ENCODE peak calls at places on chromosomes 13 and 19, in seven cellular contexts. W, D, X, O, V, C and M are unnamed samples.

GRCh38 chr13:30713133-30713532 is 22.2 kb upstream of the ALOX5AP start:
- DNase-seq in W (no peak), D (no peak), X (no peak), O (no peak), V (no peak), C (no peak), M (no peak)

GRCh38 chr19:49997709-49998108 is 27.5 kb downstream of the VRK3 start:
- DNase-seq in W (no peak), D (peak), X (no peak), O (peak), V (peak), C (peak), M (no peak)

GRCh38 chr19:34241513-34242337 is 12.6 kb upstream of the GARRE1 start:
- DNase-seq in W (no peak), D (no peak), X (peak), O (no peak), V (peak), C (peak), M (no peak)

GRCh38 chr19:5430237-5430636 is 25.0 kb upstream of the ZNRF4 start:
- DNase-seq in W (no peak), D (no peak), X (no peak), O (no peak), V (no peak), C (peak), M (no peak)

GRCh38 chr13:36418022-36418805 is 14.1 kb upstream of the CCNA1 start:
- DNase-seq in W (peak), D (peak), X (no peak), O (no peak), V (no peak), C (no peak), M (no peak)

GRCh38 chr19:39166571-39167391 is 30.0 kb upstream of the NCCRP1 start:
- DNase-seq in W (no peak), D (no peak), X (peak), O (no peak), V (peak), C (no peak), M (no peak)

GRCh38 chr13:46632171-46632570 is 79.2 kb downstream of the LRCH1 start:
- DNase-seq in W (no peak), D (no peak), X (no peak), O (no peak), V (no peak), C (no peak), M (no peak)

GRCh38 chr13:42525035-42525504 is 48.9 kb upstream of the TNFSF11 start:
- DNase-seq in W (no peak), D (no peak), X (no peak), O (no peak), V (no peak), C (no peak), M (no peak)

GRCh38 chr13:55893541-55893940 is 1247.2 kb upstream of the PRR20A start:
- DNase-seq in W (no peak), D (no peak), X (no peak), O (no peak), V (no peak), C (no peak), M (no peak)

GRCh38 chr19:8109455-8109854 is 39.9 kb downstream of the FBN3 start:
- DNase-seq in W (no peak), D (no peak), X (no peak), O (no peak), V (no peak), C (no peak), M (no peak)

GRCh38 chr19:31600731-31601295 is 251.6 kb upstream of the TSHZ3 start:
- DNase-seq in W (no peak), D (no peak), X (no peak), O (no peak), V (no peak), C (no peak), M (no peak)

GRCh38 chr19:57351867-57352266 is 796 bp downstream of the ZNF304 start:
- DNase-seq in W (no peak), D (no peak), X (no peak), O (no peak), V (no peak), C (no peak), M (no peak)

GRCh38 chr19:50435627-50436026 is 2.9 kb downstream of the MYBPC2 start:
- DNase-seq in W (no peak), D (no peak), X (no peak), O (no peak), V (no peak), C (no peak), M (no peak)

GRCh38 chr13:98142427-98143156 is at the start of gene FARP1:
- DNase-seq in W (no peak), D (no peak), X (peak), O (peak), V (peak), C (peak), M (no peak)
- TF ChIP-seq POLR2AphosphoS5 in W (no peak), D (no peak), X (no peak), O (no peak), V (peak), C (no peak), M (peak)

DNA sequence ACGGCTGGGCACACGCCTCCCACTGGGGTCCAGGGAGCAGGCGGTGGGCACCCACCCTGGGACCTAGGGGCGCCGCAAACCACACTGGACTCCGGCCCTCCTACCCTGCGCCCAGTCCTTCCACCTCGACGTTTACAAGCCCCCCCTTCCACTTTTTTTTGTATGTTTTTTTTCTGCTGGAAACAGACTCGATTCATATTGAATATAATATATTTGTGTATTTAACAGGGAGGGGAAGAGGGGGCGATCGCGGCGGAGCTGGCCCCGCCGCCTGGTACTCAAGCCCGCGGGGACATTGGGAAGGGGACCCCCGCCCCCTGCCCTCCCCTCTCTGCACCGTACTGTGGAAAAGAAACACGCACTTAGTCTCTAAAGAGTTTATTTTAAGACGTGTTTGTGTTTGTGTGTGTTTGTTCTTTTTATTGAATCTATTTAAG is 1.6 kb downstream of the JUNB start:
- DNase-seq in W (no peak), D (no peak), X (no peak), O (no peak), V (no peak), C (no peak), M (peak)
- TF ChIP-seq POLR2AphosphoS5 in W (no peak), D (no peak), X (no peak), O (no peak), V (no peak), C (no peak), M (no peak)

GRCh38 chr19:51460164-51460992 is 2.1 kb upstream of the SIGLEC8 start:
- DNase-seq in W (no peak), D (no peak), X (peak), O (no peak), V (peak), C (no peak), M (no peak)
- TF ChIP-seq POLR2AphosphoS5 in W (peak), D (no peak), X (no peak), O (no peak), V (no peak), C (no peak), M (no peak)

GRCh38 chr13:33125821-33126570 is 109.8 kb downstream of the KL start:
- DNase-seq in W (no peak), D (no peak), X (no peak), O (no peak), V (peak), C (no peak), M (no peak)
- TF ChIP-seq POLR2AphosphoS5 in W (no peak), D (no peak), X (peak), O (no peak), V (no peak), C (no peak), M (peak)

DNA sequence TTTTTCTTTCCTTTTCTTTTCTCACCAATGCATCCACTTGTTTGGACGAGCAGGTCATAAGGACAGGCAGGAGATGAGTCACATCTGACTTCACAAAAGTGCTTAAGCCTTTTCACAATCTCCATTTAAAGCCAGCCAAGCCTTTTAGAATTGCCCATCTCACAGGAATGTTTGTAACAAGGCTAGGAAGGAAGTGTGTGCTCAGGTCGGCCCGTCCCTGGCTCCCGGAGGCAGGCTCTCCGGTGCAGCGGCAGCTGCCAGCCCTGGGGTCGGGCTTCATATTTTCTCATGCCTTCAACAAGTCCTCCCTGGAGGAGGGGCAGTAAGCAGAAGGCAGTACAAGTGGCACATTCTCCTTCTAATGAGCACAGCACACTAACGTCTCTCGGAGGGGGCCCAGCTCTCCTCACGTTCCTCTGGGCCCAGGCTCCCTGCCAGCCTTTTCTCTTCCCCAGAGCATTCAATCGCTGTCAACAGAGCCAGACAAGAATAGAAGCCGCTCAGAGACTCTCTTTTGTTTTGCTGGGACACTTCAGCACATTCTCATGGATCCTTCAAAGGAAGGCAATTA is 180.5 kb downstream of the COL4A1 start:
- DNase-seq in W (no peak), D (no peak), X (no peak), O (no peak), V (no peak), C (no peak), M (peak)
- TF ChIP-seq POLR2AphosphoS5 in W (no peak), D (no peak), X (peak), O (no peak), V (no peak), C (no peak), M (peak)

GRCh38 chr13:113862766-113863510 is 938 bp downstream of the GAS6 start:
- DNase-seq in W (no peak), D (no peak), X (peak), O (peak), V (no peak), C (peak), M (no peak)
- TF ChIP-seq POLR2AphosphoS5 in W (no peak), D (no peak), X (peak), O (no peak), V (no peak), C (no peak), M (no peak)

GRCh38 chr19:2294377-2295335 is 12.7 kb upstream of the PEAK3 start:
- DNase-seq in W (no peak), D (no peak), X (no peak), O (no peak), V (no peak), C (no peak), M (no peak)
- TF ChIP-seq POLR2AphosphoS5 in W (no peak), D (no peak), X (no peak), O (no peak), V (no peak), C (no peak), M (peak)

DNA sequence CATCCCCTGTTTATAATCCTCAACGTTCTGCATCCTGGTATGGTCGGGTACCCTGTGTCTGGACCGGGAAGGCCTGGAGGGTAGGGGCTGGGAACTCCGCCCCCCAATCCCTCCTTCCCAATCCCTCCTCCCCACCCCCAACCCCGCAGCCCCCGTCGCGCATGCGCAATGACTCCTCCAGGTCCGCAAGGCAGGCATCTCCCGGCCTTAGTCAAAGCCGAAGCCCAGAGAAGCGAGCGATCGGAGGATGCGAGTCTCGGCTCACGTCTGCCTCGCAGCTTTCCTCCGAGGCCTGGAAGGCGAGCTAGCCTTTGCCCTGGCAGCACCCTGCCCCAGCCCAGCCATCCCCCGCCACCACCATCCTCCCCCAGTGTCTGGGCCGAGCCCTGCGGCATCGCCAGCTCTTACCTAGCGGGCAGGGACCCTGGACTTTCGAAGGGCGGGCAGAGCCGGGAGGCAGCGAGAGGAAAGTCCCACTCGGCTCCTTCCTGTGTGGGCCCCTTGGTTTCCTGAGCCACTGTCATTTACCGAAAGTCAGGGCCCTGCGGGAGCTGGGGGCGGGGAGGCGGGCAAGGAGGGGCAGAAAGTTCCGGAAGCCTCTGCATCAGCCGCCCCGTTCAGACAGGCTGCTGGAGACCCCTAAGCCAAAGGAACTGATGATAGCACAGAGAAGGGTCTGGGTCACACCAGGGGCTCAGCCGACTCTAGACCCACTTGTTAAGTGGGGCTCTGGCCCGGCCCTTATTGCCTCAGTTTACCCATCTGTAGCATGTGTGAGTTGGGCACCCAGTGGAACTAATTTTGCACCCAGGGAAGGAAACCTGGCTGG is at the start of gene JAK3:
- DNase-seq in W (no peak), D (peak), X (peak), O (peak), V (peak), C (peak), M (no peak)
- TF ChIP-seq POLR2AphosphoS5 in W (no peak), D (peak), X (no peak), O (peak), V (peak), C (peak), M (peak)

GRCh38 chr19:3131168-3131567 is 4.7 kb upstream of the GNA15 start:
- DNase-seq in W (no peak), D (no peak), X (no peak), O (no peak), V (no peak), C (no peak), M (no peak)
- TF ChIP-seq POLR2AphosphoS5 in W (no peak), D (no peak), X (no peak), O (no peak), V (no peak), C (no peak), M (no peak)

DNA sequence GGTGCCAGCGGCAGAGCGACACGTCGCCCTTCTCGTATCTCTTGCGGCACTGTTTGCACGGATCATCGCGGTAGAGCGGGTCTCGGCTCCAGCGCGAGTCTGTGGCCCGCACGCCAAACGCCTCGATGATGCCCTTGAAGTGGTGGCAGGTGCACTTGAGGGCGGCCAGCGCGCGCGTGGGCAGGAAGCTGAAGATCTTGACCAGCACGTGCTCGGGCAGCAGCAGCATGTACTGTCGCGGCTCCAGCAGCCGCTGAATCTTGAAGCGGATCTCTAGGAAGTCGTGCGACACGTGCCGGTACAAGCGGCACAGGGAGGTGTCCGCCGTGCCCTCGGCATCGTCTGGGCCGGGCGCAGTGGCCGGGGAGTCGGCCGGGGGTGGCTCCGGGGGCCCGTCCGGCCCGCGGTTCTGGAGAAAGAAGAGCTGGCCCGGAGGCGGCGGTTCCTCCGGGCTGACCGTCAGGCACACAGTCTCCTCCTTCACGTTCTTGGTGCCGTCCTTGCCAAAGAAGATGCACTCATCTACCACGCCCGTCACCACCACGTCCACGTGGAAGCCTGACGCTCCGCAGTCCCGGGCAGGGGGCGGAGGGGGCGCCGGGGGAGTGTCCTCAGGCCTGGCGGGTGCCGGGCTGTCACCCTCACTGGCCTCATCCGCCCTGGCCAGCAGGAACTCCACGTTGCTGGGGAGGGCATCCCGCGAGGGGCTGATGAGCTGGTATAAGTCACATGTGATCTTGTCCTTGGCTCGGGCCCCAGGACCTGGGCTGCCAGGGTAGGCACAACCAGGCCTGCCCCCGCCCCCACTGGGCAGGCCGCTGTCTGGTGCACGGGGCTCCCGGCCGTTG is 18.6 kb downstream of the FBXO46 start:
- DNase-seq in W (no peak), D (no peak), X (no peak), O (no peak), V (no peak), C (no peak), M (no peak)
- TF ChIP-seq POLR2AphosphoS5 in W (no peak), D (no peak), X (no peak), O (no peak), V (no peak), C (no peak), M (no peak)